ENCODE peak calls at places on chromosome 3, in five cellular contexts. A, J, T, K and D are unnamed samples.

GRCh38 chr3:132788299-132788698 is 66.1 kb upstream of the NPHP3 start:
- DNase-seq in A (peak), J (peak), T (no peak), K (no peak), D (no peak)

GRCh38 chr3:116914004-116914403 is 204.4 kb downstream of the TUSC7 start:
- DNase-seq in A (no peak), J (no peak), T (no peak), K (no peak), D (no peak)

GRCh38 chr3:8492744-8493511 is 8.7 kb upstream of the LMCD1 start:
- DNase-seq in A (no peak), J (no peak), T (no peak), K (no peak), D (no peak)

GRCh38 chr3:70000028-70000410 is 486 bp downstream of the SAMMSON start:
- DNase-seq in A (no peak), J (no peak), T (peak), K (no peak), D (no peak)

GRCh38 chr3:168467085-168467714 is 371.5 kb upstream of the GOLIM4 start:
- DNase-seq in A (no peak), J (peak), T (no peak), K (no peak), D (no peak)

GRCh38 chr3:115697263-115698053 is 74.1 kb downstream of the GAP43 start:
- DNase-seq in A (peak), J (no peak), T (no peak), K (no peak), D (no peak)

GRCh38 chr3:123229145-123229544 is 27.4 kb downstream of the SEC22A start:
- DNase-seq in A (no peak), J (no peak), T (no peak), K (no peak), D (no peak)

GRCh38 chr3:195056506-195056905 is 214.5 kb downstream of the XXYLT1 start:
- DNase-seq in A (no peak), J (no peak), T (peak), K (no peak), D (no peak)

GRCh38 chr3:11185564-11186317 is 31.4 kb downstream of the HRH1 start:
- DNase-seq in A (peak), J (peak), T (no peak), K (peak), D (no peak)

GRCh38 chr3:29942297-29942696 is 661.4 kb downstream of the RBMS3 start:
- DNase-seq in A (no peak), J (no peak), T (no peak), K (no peak), D (no peak)

GRCh38 chr3:149163066-149163465 is 33.6 kb downstream of the HPS3 start:
- DNase-seq in A (no peak), J (no peak), T (no peak), K (no peak), D (no peak)

GRCh38 chr3:146277953-146278631 is 27.2 kb upstream of the PLSCR4 start:
- DNase-seq in A (peak), J (peak), T (no peak), K (no peak), D (no peak)

GRCh38 chr3:46370784-46371183 is at the start of gene CCR5:
- DNase-seq in A (no peak), J (no peak), T (no peak), K (no peak), D (no peak)

GRCh38 chr3:53708001-53708621 is 138.1 kb downstream of the CHDH start:
- DNase-seq in A (no peak), J (no peak), T (no peak), K (no peak), D (no peak)

GRCh38 chr3:14352002-14352627 is 50.3 kb upstream of the SLC6A6 start:
- DNase-seq in A (no peak), J (peak), T (no peak), K (peak), D (peak)

GRCh38 chr3:186427627-186428026 is 65.6 kb upstream of the DGKG start:
- DNase-seq in A (no peak), J (peak), T (no peak), K (no peak), D (peak)

GRCh38 chr3:186421946-186422345 is 59.9 kb upstream of the DGKG start:
- DNase-seq in A (no peak), J (no peak), T (no peak), K (no peak), D (no peak)

GRCh38 chr3:186425788-186426730 is 64.0 kb upstream of the DGKG start:
- DNase-seq in A (no peak), J (peak), T (no peak), K (peak), D (no peak)
- TF ChIP-seq CTCF in A (peak), J (peak), T (no peak), K (no peak), D (peak)

DNA sequence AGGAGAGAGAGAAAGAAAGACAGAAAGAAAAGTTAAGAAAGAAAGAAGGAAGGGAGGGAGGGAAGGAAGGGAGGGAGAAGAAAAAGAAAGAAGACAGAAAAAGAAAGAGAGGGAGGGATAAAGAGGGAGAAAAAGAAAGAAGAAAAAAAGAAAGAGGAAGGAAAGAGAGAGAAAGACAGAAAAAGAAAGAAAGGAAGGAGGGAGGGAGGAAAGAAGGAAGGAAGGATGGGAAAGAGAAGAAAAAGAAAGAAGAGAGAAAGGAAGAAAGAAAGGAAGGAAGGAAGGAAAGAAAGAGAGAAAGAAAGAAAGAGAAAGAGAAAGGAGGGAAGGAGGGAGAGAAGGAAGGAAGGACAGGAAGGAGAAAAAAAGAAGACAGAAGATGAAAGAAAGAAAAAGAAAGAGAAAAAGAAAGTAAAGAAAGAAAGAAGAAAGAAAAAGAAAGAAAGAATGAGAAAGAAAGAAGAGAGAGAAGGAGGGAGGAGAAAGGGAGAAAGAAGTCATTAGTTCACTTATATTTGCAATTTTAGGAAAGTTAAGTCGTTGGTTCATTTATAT is 567.2 kb upstream of the CBLB start:
- DNase-seq in A (no peak), J (no peak), T (no peak), K (no peak), D (no peak)
- TF ChIP-seq CTCF in A (no peak), J (no peak), T (no peak), K (no peak), D (no peak)

DNA sequence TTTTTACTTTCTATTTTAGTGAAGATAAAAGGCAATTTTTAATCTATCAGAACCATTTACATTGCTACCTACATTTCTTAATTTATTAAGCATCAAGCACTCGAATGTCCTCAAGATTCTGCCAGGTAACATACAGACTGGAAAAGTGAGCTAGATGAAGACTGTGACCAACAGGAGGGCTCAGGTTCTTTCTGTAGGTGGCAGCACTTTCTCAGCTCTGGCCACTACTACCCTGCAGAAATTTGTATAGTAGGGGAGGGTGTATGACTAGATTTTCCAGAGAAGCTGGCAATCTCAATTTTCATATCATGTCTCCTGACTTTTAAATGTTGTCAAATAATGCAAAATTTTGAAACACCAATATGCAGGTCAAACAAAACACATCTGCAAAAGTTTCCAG is 165.0 kb upstream of the SUCLG2 start:
- DNase-seq in A (peak), J (no peak), T (no peak), K (no peak), D (no peak)
- TF ChIP-seq CTCF in A (peak), J (peak), T (no peak), K (peak), D (peak)

DNA sequence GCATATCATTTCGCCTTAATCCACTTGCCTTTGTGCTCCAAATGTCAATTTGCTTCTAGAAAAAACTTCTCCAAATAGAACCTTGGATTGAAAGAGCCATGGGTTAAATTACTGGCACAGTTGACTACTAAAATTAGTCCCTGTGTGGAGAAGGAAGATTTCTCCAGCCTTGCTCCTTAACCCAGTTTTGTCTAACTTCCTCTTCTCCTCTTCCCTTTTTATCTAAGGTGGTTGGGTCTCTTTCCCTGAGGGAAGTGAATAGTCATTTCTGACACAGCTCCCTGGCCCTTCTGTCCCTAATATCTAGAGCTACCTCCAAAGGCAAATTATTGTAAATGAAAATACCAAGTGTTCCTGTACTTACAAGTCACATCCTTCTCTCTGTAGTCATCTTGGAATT is 527.9 kb upstream of the TBL1XR1 start:
- DNase-seq in A (no peak), J (no peak), T (no peak), K (no peak), D (no peak)
- TF ChIP-seq CTCF in A (no peak), J (no peak), T (no peak), K (no peak), D (no peak)

GRCh38 chr3:180017846-180018245 is 18.9 kb downstream of the PEX5L start:
- DNase-seq in A (no peak), J (no peak), T (no peak), K (no peak), D (no peak)

GRCh38 chr3:180018588-180018987 is 18.1 kb downstream of the PEX5L start:
- DNase-seq in A (no peak), J (no peak), T (no peak), K (no peak), D (no peak)
- TF ChIP-seq CTCF in A (no peak), J (no peak), T (no peak), K (no peak), D (peak)

GRCh38 chr3:16945330-16945729 is 60.6 kb downstream of the PLCL2 start:
- DNase-seq in A (no peak), J (peak), T (no peak), K (no peak), D (no peak)
- TF ChIP-seq CTCF in A (no peak), J (no peak), T (no peak), K (no peak), D (no peak)

GRCh38 chr3:65024148-65024547 is 336.3 kb upstream of the ADAMTS9 start:
- DNase-seq in A (no peak), J (no peak), T (no peak), K (no peak), D (no peak)
- TF ChIP-seq CTCF in A (no peak), J (peak), T (no peak), K (no peak), D (peak)

DNA sequence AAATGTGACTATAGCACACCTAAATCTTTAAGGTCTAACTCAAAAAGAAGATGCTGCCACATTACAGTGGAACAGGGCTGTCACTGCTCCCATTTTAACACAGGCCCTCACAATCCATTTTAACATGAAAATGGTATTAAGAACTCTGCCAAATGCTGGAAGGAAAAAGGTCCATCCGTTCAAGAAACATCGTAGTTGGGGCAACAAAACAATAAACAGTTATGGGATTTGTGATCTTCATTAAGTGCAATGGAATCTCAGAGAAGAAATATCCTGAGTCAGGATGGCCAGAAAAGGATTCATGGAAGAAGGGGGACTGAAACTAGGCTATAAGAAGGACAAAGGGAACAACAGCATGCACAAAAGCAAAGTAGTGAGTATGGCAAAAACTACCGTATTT is 6.6 kb downstream of the TBL1XR1 start:
- DNase-seq in A (no peak), J (peak), T (no peak), K (no peak), D (no peak)
- TF ChIP-seq CTCF in A (no peak), J (no peak), T (no peak), K (no peak), D (no peak)

GRCh38 chr3:184198509-184198908 is 12.5 kb downstream of the ABCF3 start:
- DNase-seq in A (no peak), J (no peak), T (no peak), K (no peak), D (no peak)
- TF ChIP-seq CTCF in A (no peak), J (no peak), T (no peak), K (no peak), D (no peak)

DNA sequence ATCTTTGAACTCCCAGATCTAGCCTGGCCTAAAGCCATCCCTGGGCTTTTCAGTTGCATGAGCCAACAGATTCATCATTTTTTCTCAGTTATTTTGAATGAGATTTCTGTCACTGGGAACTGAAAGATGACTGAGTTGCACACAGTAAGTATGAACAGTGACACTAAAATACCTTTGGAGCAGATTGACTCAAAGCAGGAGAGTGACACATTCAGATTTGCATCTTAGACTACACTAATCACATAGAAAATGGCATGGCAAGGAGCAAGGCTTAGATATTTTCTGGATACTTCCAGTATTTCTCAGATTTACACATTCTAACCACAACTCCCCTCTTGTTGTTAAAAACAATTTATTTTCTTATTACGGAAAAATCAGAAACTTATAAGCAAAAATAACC is 32.8 kb downstream of the SEC62 start:
- DNase-seq in A (no peak), J (no peak), T (no peak), K (no peak), D (no peak)
- TF ChIP-seq CTCF in A (no peak), J (no peak), T (no peak), K (no peak), D (no peak)